ENCODE peak calls at places on chromosome 9, in nine cellular contexts. K, B, Q, T, Z, P, S, D and R are unnamed samples.

GRCh38 chr9:133927041-133927440 is 65.1 kb downstream of the VAV2 start:
- DNase-seq in K (no peak), B (no peak), Q (no peak), T (no peak), Z (no peak), P (no peak), S (no peak), D (no peak), R (no peak)

GRCh38 chr9:131500939-131501541 is 1.7 kb upstream of the POMT1 start:
- DNase-seq in K (no peak), B (no peak), Q (no peak), T (no peak), Z (peak), P (peak), S (peak), D (peak), R (no peak)

GRCh38 chr9:14326264-14326826 is 12.4 kb upstream of the NFIB start:
- DNase-seq in K (no peak), B (no peak), Q (no peak), T (no peak), Z (peak), P (no peak), S (peak), D (no peak), R (no peak)

GRCh38 chr9:7811679-7812078 is 12.1 kb upstream of the DMAC1 start:
- DNase-seq in K (no peak), B (no peak), Q (no peak), T (no peak), Z (no peak), P (no peak), S (no peak), D (no peak), R (no peak)

GRCh38 chr9:82651474-82651873 is 411.5 kb downstream of the RASEF start:
- DNase-seq in K (no peak), B (no peak), Q (no peak), T (no peak), Z (no peak), P (no peak), S (no peak), D (no peak), R (peak)

GRCh38 chr9:3181049-3181953 is 337.4 kb upstream of the PUM3 start:
- DNase-seq in K (no peak), B (peak), Q (no peak), T (no peak), Z (peak), P (no peak), S (peak), D (peak), R (peak)

GRCh38 chr9:113674436-113674835 is 201.7 kb upstream of the ZNF618 start:
- DNase-seq in K (no peak), B (no peak), Q (no peak), T (no peak), Z (peak), P (no peak), S (no peak), D (no peak), R (no peak)

GRCh38 chr9:101387871-101388506 is 3.2 kb upstream of the BAAT start:
- DNase-seq in K (no peak), B (peak), Q (no peak), T (no peak), Z (peak), P (no peak), S (no peak), D (peak), R (peak)

GRCh38 chr9:3032898-3033297 is 189.0 kb upstream of the PUM3 start:
- DNase-seq in K (no peak), B (no peak), Q (no peak), T (no peak), Z (no peak), P (no peak), S (no peak), D (no peak), R (no peak)

GRCh38 chr9:133204993-133205336 is 4.1 kb downstream of the OBP2B start:
- DNase-seq in K (no peak), B (no peak), Q (no peak), T (no peak), Z (no peak), P (no peak), S (no peak), D (no peak), R (no peak)

GRCh38 chr9:73073337-73074175 is 78.1 kb upstream of the ANXA1 start:
- DNase-seq in K (no peak), B (no peak), Q (peak), T (no peak), Z (peak), P (no peak), S (no peak), D (no peak), R (no peak)

GRCh38 chr9:114813717-114814418 is 8.0 kb upstream of the TNFSF15 start:
- DNase-seq in K (no peak), B (no peak), Q (no peak), T (no peak), Z (no peak), P (no peak), S (no peak), D (no peak), R (no peak)

GRCh38 chr9:95268681-95269080 is 48.8 kb downstream of the FANCC start:
- DNase-seq in K (no peak), B (peak), Q (no peak), T (no peak), Z (no peak), P (no peak), S (peak), D (no peak), R (peak)

GRCh38 chr9:93681316-93682154 is 105.2 kb downstream of the PHF2 start:
- DNase-seq in K (peak), B (no peak), Q (no peak), T (no peak), Z (peak), P (no peak), S (no peak), D (no peak), R (no peak)

GRCh38 chr9:111959960-111960359 is 63.3 kb downstream of the UGCG start:
- DNase-seq in K (no peak), B (no peak), Q (no peak), T (no peak), Z (no peak), P (no peak), S (no peak), D (peak), R (no peak)

GRCh38 chr9:127175764-127176163 is 53.3 kb upstream of the ANGPTL2 start:
- DNase-seq in K (no peak), B (no peak), Q (no peak), T (no peak), Z (no peak), P (no peak), S (no peak), D (no peak), R (no peak)

GRCh38 chr9:21402387-21403247 is 6.3 kb upstream of the IFNA8 start:
- DNase-seq in K (no peak), B (peak), Q (no peak), T (no peak), Z (peak), P (no peak), S (peak), D (no peak), R (peak)

GRCh38 chr9:36101916-36102741 is 34.4 kb upstream of the GLIPR2 start:
- DNase-seq in K (no peak), B (peak), Q (peak), T (no peak), Z (peak), P (no peak), S (no peak), D (peak), R (no peak)

GRCh38 chr9:72371151-72371550 is 6.1 kb upstream of the ZFAND5 start:
- DNase-seq in K (no peak), B (no peak), Q (no peak), T (no peak), Z (no peak), P (no peak), S (no peak), D (no peak), R (no peak)

GRCh38 chr9:84697494-84698114 is 28.1 kb downstream of the NTRK2 start:
- DNase-seq in K (peak), B (peak), Q (peak), T (no peak), Z (peak), P (no peak), S (peak), D (peak), R (peak)

GRCh38 chr9:73133921-73134407 is 17.7 kb upstream of the ANXA1 start:
- DNase-seq in K (no peak), B (peak), Q (no peak), T (no peak), Z (peak), P (no peak), S (no peak), D (peak), R (no peak)

GRCh38 chr9:136104488-136104800 is 9.4 kb upstream of the NACC2 start:
- DNase-seq in K (no peak), B (no peak), Q (no peak), T (no peak), Z (no peak), P (no peak), S (no peak), D (no peak), R (no peak)

GRCh38 chr9:114677418-114677817 is 4.6 kb downstream of the TEX48 start:
- DNase-seq in K (no peak), B (peak), Q (peak), T (no peak), Z (peak), P (no peak), S (peak), D (peak), R (no peak)

GRCh38 chr9:12923472-12924009 is 148.7 kb downstream of the LURAP1L start:
- DNase-seq in K (no peak), B (no peak), Q (no peak), T (no peak), Z (peak), P (no peak), S (no peak), D (no peak), R (no peak)

GRCh38 chr9:4640027-4640426 is 22.1 kb upstream of the PLPP6 start:
- DNase-seq in K (no peak), B (peak), Q (no peak), T (no peak), Z (peak), P (peak), S (peak), D (no peak), R (peak)

GRCh38 chr9:109880276-109881169 is 100.5 kb downstream of the PALM2AKAP2 start:
- DNase-seq in K (no peak), B (peak), Q (no peak), T (no peak), Z (peak), P (no peak), S (peak), D (peak), R (peak)

GRCh38 chr9:114339130-114339908 is 9.7 kb downstream of the ORM2 start:
- DNase-seq in K (peak), B (peak), Q (no peak), T (peak), Z (peak), P (peak), S (peak), D (peak), R (peak)

GRCh38 chr9:7137040-7137439 is 379.3 kb downstream of the KDM4C start:
- DNase-seq in K (no peak), B (no peak), Q (no peak), T (no peak), Z (no peak), P (no peak), S (no peak), D (no peak), R (no peak)

GRCh38 chr9:22238809-22239684 is 207.6 kb upstream of the DMRTA1 start:
- DNase-seq in K (no peak), B (no peak), Q (no peak), T (no peak), Z (peak), P (no peak), S (no peak), D (peak), R (peak)

GRCh38 chr9:93898502-93899426 is 56.4 kb downstream of the BARX1 start:
- DNase-seq in K (peak), B (no peak), Q (no peak), T (no peak), Z (peak), P (no peak), S (no peak), D (no peak), R (no peak)

GRCh38 chr9:26394025-26394424 is 498.6 kb downstream of the CAAP1 start:
- DNase-seq in K (no peak), B (no peak), Q (no peak), T (no peak), Z (no peak), P (no peak), S (no peak), D (no peak), R (no peak)

GRCh38 chr9:91489391-91489899 is 65.8 kb upstream of the NFIL3 start:
- DNase-seq in K (no peak), B (no peak), Q (no peak), T (no peak), Z (peak), P (no peak), S (peak), D (no peak), R (no peak)

GRCh38 chr9:120109242-120109641 is 470.7 kb downstream of the CDK5RAP2 start:
- DNase-seq in K (no peak), B (peak), Q (no peak), T (no peak), Z (peak), P (no peak), S (peak), D (peak), R (peak)